ENCODE peak calls at places on chromosomes 11 and 22, in nine cellular contexts. E, A, T, N, P, Y, G, D and J are unnamed samples.

GRCh38 chr11:131875611-131876010 is 505.2 kb downstream of the NTM start:
- DNase-seq in E (no peak), A (no peak), T (no peak), N (no peak), P (no peak), Y (peak; percentile 73), G (no peak), D (no peak), J (no peak)

GRCh38 chr11:74611369-74611861 is 19.0 kb downstream of the POLD3 start:
- DNase-seq in E (no peak), A (no peak), T (peak; percentile 48), N (peak; percentile 77), P (peak; percentile 63), Y (peak; percentile 85), G (peak; percentile 18), D (no peak), J (no peak)

GRCh38 chr11:72113170-72113808 is 794 bp upstream of the ANAPC15 start:
- DNase-seq in E (no peak), A (no peak), T (no peak), N (no peak), P (no peak), Y (peak; percentile 97), G (no peak), D (no peak), J (no peak)

GRCh38 chr11:126415669-126416420 is 60.4 kb downstream of the ST3GAL4 start:
- DNase-seq in E (no peak), A (peak; percentile 81), T (no peak), N (peak; percentile 16), P (peak; percentile 39), Y (no peak), G (no peak), D (peak; percentile 52), J (no peak)

GRCh38 chr11:2766166-2766565 is 66.4 kb upstream of the KCNQ1OT1 start:
- DNase-seq in E (no peak), A (no peak), T (no peak), N (no peak), P (no peak), Y (no peak), G (no peak), D (peak; percentile 15), J (peak; percentile 3)

GRCh38 chr22:39343259-39344045 is 6.3 kb upstream of the SYNGR1 start:
- DNase-seq in E (peak; percentile 77), A (no peak), T (peak; percentile 88), N (peak; percentile 78), P (peak; percentile 85), Y (peak; percentile 77), G (peak; percentile 81), D (peak; percentile 41), J (peak; percentile 66)

GRCh38 chr11:116990061-116990473 is 108.2 kb downstream of the SIK3 start:
- DNase-seq in E (no peak), A (no peak), T (no peak), N (no peak), P (peak; percentile 16), Y (peak; percentile 89), G (no peak), D (no peak), J (no peak)

GRCh38 chr11:119480375-119481020 is 57.5 kb upstream of the THY1 start:
- DNase-seq in E (no peak), A (no peak), T (no peak), N (no peak), P (no peak), Y (no peak), G (no peak), D (peak; percentile 18), J (no peak)

GRCh38 chr11:130403301-130403804 is 25.1 kb downstream of the ADAMTS8 start:
- DNase-seq in E (peak; percentile 89), A (peak; percentile 68), T (peak; percentile 51), N (no peak), P (peak; percentile 66), Y (peak; percentile 97), G (no peak), D (peak; percentile 57), J (no peak)

GRCh38 chr22:21045585-21046294 is at the start of gene LRRC74B:
- DNase-seq in E (peak; percentile 96), A (peak; percentile 88), T (peak; percentile 97), N (peak; percentile 93), P (peak; percentile 93), Y (peak; percentile 98), G (peak; percentile 95), D (peak; percentile 78), J (peak; percentile 90)

GRCh38 chr11:59182457-59183151 is 10.7 kb downstream of the DTX4 start:
- DNase-seq in E (no peak), A (no peak), T (peak; percentile 87), N (no peak), P (peak; percentile 56), Y (no peak), G (no peak), D (no peak), J (peak; percentile 26)

GRCh38 chr22:48729499-48730171 is 1098.0 kb downstream of the BRD1 start:
- DNase-seq in E (peak; percentile 26), A (no peak), T (no peak), N (no peak), P (no peak), Y (no peak), G (no peak), D (no peak), J (no peak)

GRCh38 chr11:14773755-14774154 is 118.3 kb downstream of the CYP2R1 start:
- DNase-seq in E (no peak), A (no peak), T (peak; percentile 80), N (peak; percentile 58), P (no peak), Y (peak; percentile 13), G (no peak), D (no peak), J (no peak)

GRCh38 chr11:69327741-69328191 is 33.8 kb downstream of the MYEOV start:
- DNase-seq in E (no peak), A (no peak), T (no peak), N (no peak), P (no peak), Y (no peak), G (no peak), D (no peak), J (no peak)

DNA sequence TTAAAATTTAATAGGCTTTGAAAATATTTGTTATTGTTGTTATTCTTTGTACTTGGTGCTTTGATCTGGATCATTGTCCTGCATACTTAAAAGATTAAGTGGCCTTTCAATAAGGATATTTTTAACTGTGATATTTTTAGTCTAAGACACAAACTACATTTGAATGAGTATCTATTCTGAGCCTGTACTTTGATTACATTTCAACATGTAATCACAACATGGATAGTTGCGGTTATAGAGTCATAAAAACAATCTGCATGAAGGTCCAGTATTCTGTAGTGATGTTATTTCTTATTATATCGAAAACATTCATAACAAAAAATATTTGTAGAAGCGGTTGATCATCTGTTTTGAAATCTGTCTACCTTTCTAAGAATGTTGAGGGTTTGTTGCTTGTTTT is 58.6 kb downstream of the HIPK3 start:
- DNase-seq in E (no peak), A (no peak), T (no peak), N (no peak), P (no peak), Y (no peak), G (no peak), D (no peak), J (no peak)
- H3K4me1 ChIP-seq in E (peaks cover 9% of the 10 kb centered on the region), A (peaks cover 65% of the 10 kb centered on the region), T (peaks cover 16% of the 10 kb centered on the region), N (no peaks in the 10 kb centered on the region), P (no peaks in the 10 kb centered on the region), Y (peaks cover 31% of the 10 kb centered on the region), G (peaks cover 74% of the 10 kb centered on the region), D (no peaks in the 10 kb centered on the region), J (peaks cover 9% of the 10 kb centered on the region)

GRCh38 chr22:27300661-27301285 is 500.8 kb downstream of the MN1 start:
- DNase-seq in E (no peak), A (no peak), T (no peak), N (no peak), P (no peak), Y (no peak), G (no peak), D (no peak), J (no peak)

GRCh38 chr22:27299181-27300085 is 502.1 kb downstream of the MN1 start:
- DNase-seq in E (no peak), A (no peak), T (peak; percentile 36), N (peak; percentile 49), P (no peak), Y (peak; percentile 18), G (no peak), D (no peak), J (no peak)

GRCh38 chr22:27298387-27299141 is 503.0 kb downstream of the MN1 start:
- DNase-seq in E (no peak), A (no peak), T (no peak), N (no peak), P (no peak), Y (no peak), G (no peak), D (no peak), J (no peak)

GRCh38 chr22:27303718-27304117 is 497.8 kb downstream of the MN1 start:
- DNase-seq in E (no peak), A (no peak), T (no peak), N (no peak), P (no peak), Y (no peak), G (no peak), D (no peak), J (no peak)

GRCh38 chr22:27302501-27302900 is 499.1 kb downstream of the MN1 start:
- DNase-seq in E (no peak), A (no peak), T (no peak), N (no peak), P (no peak), Y (no peak), G (no peak), D (no peak), J (no peak)
- H3K27me3 ChIP-seq in E (no peaks in the 10 kb centered on the region), A (peaks cover 13% of the 10 kb centered on the region), T (peaks cover 5% of the 10 kb centered on the region), N (no peaks in the 10 kb centered on the region), P (peaks cover 22% of the 10 kb centered on the region), Y (no peaks in the 10 kb centered on the region), G (no peaks in the 10 kb centered on the region), D (peaks cover 20% of the 10 kb centered on the region), J (no peaks in the 10 kb centered on the region)

GRCh38 chr11:34249439-34250073 is 108.3 kb downstream of the ABTB2 start:
- DNase-seq in E (no peak), A (no peak), T (no peak), N (no peak), P (no peak), Y (no peak), G (no peak), D (no peak), J (no peak)
- H3K4me1 ChIP-seq in E (no peaks in the 10 kb centered on the region), A (peaks cover 29% of the 10 kb centered on the region), T (peaks cover 8% of the 10 kb centered on the region), N (peaks cover 14% of the 10 kb centered on the region), P (peaks cover 7% of the 10 kb centered on the region), Y (peaks cover 16% of the 10 kb centered on the region), G (peaks cover 50% of the 10 kb centered on the region), D (no peaks in the 10 kb centered on the region), J (peaks cover 12% of the 10 kb centered on the region)

GRCh38 chr11:57231539-57232253 is 5.4 kb downstream of the APLNR start:
- DNase-seq in E (no peak), A (no peak), T (no peak), N (no peak), P (no peak), Y (no peak), G (no peak), D (no peak), J (no peak)

GRCh38 chr11:57224537-57224936 is 12.5 kb downstream of the APLNR start:
- DNase-seq in E (no peak), A (no peak), T (no peak), N (peak; percentile 23), P (no peak), Y (peak; percentile 58), G (no peak), D (no peak), J (no peak)

GRCh38 chr11:57230797-57231538 is 6.1 kb downstream of the APLNR start:
- DNase-seq in E (no peak), A (no peak), T (peak; percentile 34), N (no peak), P (no peak), Y (no peak), G (peak; percentile 17), D (no peak), J (no peak)

GRCh38 chr11:57230316-57230715 is 6.7 kb downstream of the APLNR start:
- DNase-seq in E (no peak), A (no peak), T (no peak), N (no peak), P (no peak), Y (no peak), G (no peak), D (no peak), J (no peak)

GRCh38 chr11:57228600-57228999 is 8.4 kb downstream of the APLNR start:
- DNase-seq in E (no peak), A (no peak), T (no peak), N (no peak), P (no peak), Y (no peak), G (no peak), D (no peak), J (no peak)
- H3K27me3 ChIP-seq in E (no peaks in the 10 kb centered on the region), A (no peaks in the 10 kb centered on the region), T (no peaks in the 10 kb centered on the region), N (peaks cover 4% of the 10 kb centered on the region), P (peaks cover 11% of the 10 kb centered on the region), Y (peaks cover 20% of the 10 kb centered on the region), G (no peaks in the 10 kb centered on the region), D (peaks cover 20% of the 10 kb centered on the region), J (no peaks in the 10 kb centered on the region)